ENCODE peak calls at places on chromosome 6, in nine cellular contexts. Y is EL, R is GM06990, P is AG09309, D is posterior cingulate gyrus, Q is type B pancreatic cell, K is ecto neural progenitor cell, F is fibroblast of the aortic adventitia, S is T-helper 22 cell. E is an unnamed sample.

GRCh38 chr6:107105511-107106116 is 9.7 kb downstream of the BEND3 start:
- DNase-seq in Y (no peak), R (no peak), P (no peak), D (no peak), Q (no peak), K (no peak), F (no peak), S (no peak), E (no peak)

GRCh38 chr6:119340766-119341487 is 8.6 kb downstream of the MAN1A1 start:
- DNase-seq in Y (no peak), R (no peak), P (no peak), D (no peak), Q (no peak), K (peak; percentile 72), F (no peak), S (no peak), E (no peak)

GRCh38 chr6:43058511-43058910 is 723 bp downstream of the MRPL2 start:
- DNase-seq in Y (peak; percentile 23), R (no peak), P (no peak), D (no peak), Q (no peak), K (no peak), F (no peak), S (no peak), E (no peak)

GRCh38 chr6:53986721-53987526 is 124.3 kb upstream of the MLIP start:
- DNase-seq in Y (no peak), R (no peak), P (no peak), D (no peak), Q (no peak), K (no peak), F (no peak), S (no peak), E (no peak)

GRCh38 chr6:149007846-149008245 is 261.0 kb downstream of the UST start:
- DNase-seq in Y (no peak), R (no peak), P (no peak), D (no peak), Q (no peak), K (no peak), F (no peak), S (no peak), E (no peak)

GRCh38 chr6:52059821-52060220 is 27.6 kb downstream of the PKHD1 start:
- DNase-seq in Y (no peak), R (no peak), P (no peak), D (no peak), Q (no peak), K (no peak), F (no peak), S (no peak), E (no peak)

GRCh38 chr6:145428656-145429173 is 306.6 kb downstream of the EPM2A start:
- DNase-seq in Y (no peak), R (no peak), P (no peak), D (no peak), Q (no peak), K (no peak), F (no peak), S (no peak), E (no peak)

GRCh38 chr6:132669690-132670291 is 10.8 kb upstream of the TAAR1 start:
- DNase-seq in Y (peak; percentile 40), R (peak; percentile 3), P (no peak), D (no peak), Q (no peak), K (no peak), F (peak; percentile 61), S (no peak), E (peak; percentile 37)

GRCh38 chr6:110875548-110876169 is 1.1 kb downstream of the AMD1 start:
- DNase-seq in Y (peak; percentile 53), R (peak; percentile 70), P (no peak), D (peak; percentile 88), Q (peak; percentile 73), K (peak; percentile 80), F (peak; percentile 19), S (peak; percentile 68), E (no peak)

GRCh38 chr6:21447987-21448386 is 145.6 kb upstream of the SOX4 start:
- DNase-seq in Y (no peak), R (no peak), P (no peak), D (no peak), Q (no peak), K (no peak), F (no peak), S (no peak), E (no peak)

GRCh38 chr6:46090115-46091079 is 39.4 kb upstream of the ENPP4 start:
- DNase-seq in Y (peak; percentile 44), R (peak; percentile 25), P (peak; percentile 5), D (peak; percentile 89), Q (no peak), K (peak; percentile 57), F (peak; percentile 63), S (no peak), E (peak; percentile 81)

GRCh38 chr6:38522322-38522721 is 117.4 kb downstream of the BTBD9 start:
- DNase-seq in Y (no peak), R (no peak), P (no peak), D (no peak), Q (no peak), K (no peak), F (peak; percentile 92), S (no peak), E (no peak)

E was measured in HT-29.